ENCODE peak calls at places on chromosomes 16 and 17, in seven cellular contexts. P, S, H, O, F, T and U are unnamed samples.
A peak's percentile ranks its signal among the peaks of the same experiment; 100 is the strongest.

GRCh38 chr17:35372846-35373531 is 432 bp downstream of the SLFN11 start:
- DNase-seq in P (no peak), S (no peak), H (peak; percentile 17), O (no peak), F (no peak), T (no peak), U (no peak)

GRCh38 chr16:30354423-30355143 is 525 bp downstream of the CD2BP2 start:
- DNase-seq in P (no peak), S (peak; percentile 72), H (no peak), O (no peak), F (no peak), T (no peak), U (no peak)

GRCh38 chr17:40168262-40168832 is 8.9 kb upstream of the RAPGEFL1 start:
- DNase-seq in P (no peak), S (no peak), H (peak; percentile 75), O (peak; percentile 85), F (no peak), T (peak; percentile 62), U (peak; percentile 46)

GRCh38 chr17:58010067-58010799 is 3.2 kb upstream of the SRSF1 start:
- DNase-seq in P (no peak), S (no peak), H (no peak), O (no peak), F (no peak), T (no peak), U (no peak)

GRCh38 chr17:73043686-73044581 is 48.6 kb downstream of the SLC39A11 start:
- DNase-seq in P (no peak), S (no peak), H (peak; percentile 99), O (peak; percentile 94), F (no peak), T (peak; percentile 67), U (peak; percentile 72)

GRCh38 chr17:17647521-17648178 is 33.6 kb upstream of the RAI1 start:
- DNase-seq in P (no peak), S (no peak), H (no peak), O (no peak), F (no peak), T (no peak), U (no peak)

GRCh38 chr17:60151355-60151754 is 1.6 kb downstream of the CA4 start:
- DNase-seq in P (no peak), S (no peak), H (no peak), O (no peak), F (no peak), T (no peak), U (no peak)

GRCh38 chr17:32590974-32591373 is 104.2 kb downstream of the CDK5R1 start:
- DNase-seq in P (no peak), S (no peak), H (no peak), O (no peak), F (no peak), T (no peak), U (no peak)

GRCh38 chr16:85200471-85201278 is 88.4 kb upstream of the CIBAR2 start:
- DNase-seq in P (no peak), S (no peak), H (peak; percentile 42), O (no peak), F (no peak), T (no peak), U (no peak)

GRCh38 chr17:42937712-42938596 is 26.3 kb downstream of the AARSD1 start:
- DNase-seq in P (peak; percentile 30), S (no peak), H (peak; percentile 74), O (peak; percentile 78), F (no peak), T (peak; percentile 31), U (peak; percentile 63)

GRCh38 chr16:62018301-62019060 is 17.8 kb downstream of the CDH8 start:
- DNase-seq in P (no peak), S (no peak), H (no peak), O (no peak), F (no peak), T (no peak), U (no peak)

GRCh38 chr17:63967953-63968352 is 4.8 kb downstream of the SCN4A start:
- DNase-seq in P (no peak), S (no peak), H (no peak), O (no peak), F (no peak), T (no peak), U (no peak)

DNA sequence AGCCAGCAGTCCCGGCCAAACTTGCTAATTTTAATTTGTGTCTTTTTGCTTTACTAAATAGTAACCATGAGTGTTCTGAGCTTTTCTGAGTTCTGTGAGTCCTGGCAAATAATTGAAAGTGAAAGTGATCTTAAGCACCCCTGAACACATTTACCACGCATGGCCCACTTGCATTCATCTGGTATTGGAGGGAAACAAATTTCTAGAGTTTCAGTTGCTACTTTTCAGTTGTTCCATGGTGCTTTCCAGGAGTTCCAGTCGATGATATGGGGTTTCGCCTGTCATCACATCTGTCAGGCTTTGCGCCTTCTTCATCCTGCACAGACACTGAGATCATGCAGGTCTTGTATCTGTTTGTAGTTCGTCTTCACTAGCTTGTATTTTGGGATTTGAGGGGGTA is 44.1 kb downstream of the CRLF3 start:
- DNase-seq in P (no peak), S (no peak), H (no peak), O (no peak), F (no peak), T (no peak), U (no peak)
- TF ChIP-seq CTCF in P (no peak), S (no peak), H (no peak), O (no peak), F (no peak), T (no peak), U (no peak)

GRCh38 chr16:590165-590874 is 454 bp downstream of the RAB40C start:
- DNase-seq in P (no peak), S (no peak), H (peak; percentile 37), O (peak; percentile 58), F (no peak), T (no peak), U (no peak)
- TF ChIP-seq CTCF in P (no peak), S (peak; percentile 26), H (no peak), O (no peak), F (peak; percentile 23), T (no peak), U (no peak)

DNA sequence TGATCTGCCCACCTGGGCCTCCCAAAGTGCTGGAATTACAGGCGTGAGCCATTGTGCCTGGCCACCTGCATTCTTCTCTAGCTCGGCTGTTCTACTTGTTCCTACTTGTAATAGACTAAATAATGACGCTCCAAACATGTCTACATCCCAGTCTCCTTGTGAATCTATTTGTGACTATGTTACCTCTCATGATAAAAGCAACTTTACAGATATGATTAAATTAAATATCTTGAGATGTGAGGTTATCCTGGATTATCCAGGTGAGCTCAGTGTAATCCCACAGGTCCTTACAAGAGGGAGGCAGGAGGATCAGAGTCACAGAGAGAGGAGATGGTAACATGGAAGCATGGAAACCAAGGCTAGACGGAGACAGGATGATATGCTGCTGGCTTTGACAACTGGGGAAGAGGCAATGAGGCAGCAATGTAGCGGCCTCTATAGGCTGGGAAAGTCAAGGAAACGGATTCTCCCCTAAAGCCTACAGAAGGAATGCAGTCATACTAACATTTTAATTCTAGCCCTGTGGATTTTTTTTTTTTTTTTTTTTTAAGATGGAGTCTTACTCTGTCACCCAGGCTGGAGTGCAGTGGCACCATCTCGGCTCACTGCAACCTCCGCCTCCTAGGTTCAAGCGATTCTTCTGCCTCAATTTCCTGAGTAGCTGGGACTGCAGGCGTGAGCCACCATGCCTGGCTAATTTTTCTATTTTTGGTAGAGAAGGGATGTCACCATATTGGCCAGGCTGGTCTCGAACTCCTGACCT is 5.0 kb upstream of the LASP1 start:
- DNase-seq in P (no peak), S (no peak), H (peak; percentile 37), O (peak; percentile 68), F (no peak), T (no peak), U (no peak)
- TF ChIP-seq CTCF in P (peak; percentile 28), S (no peak), H (peak; percentile 43), O (peak; percentile 62), F (peak; percentile 29), T (peak; percentile 42), U (peak; percentile 47)

DNA sequence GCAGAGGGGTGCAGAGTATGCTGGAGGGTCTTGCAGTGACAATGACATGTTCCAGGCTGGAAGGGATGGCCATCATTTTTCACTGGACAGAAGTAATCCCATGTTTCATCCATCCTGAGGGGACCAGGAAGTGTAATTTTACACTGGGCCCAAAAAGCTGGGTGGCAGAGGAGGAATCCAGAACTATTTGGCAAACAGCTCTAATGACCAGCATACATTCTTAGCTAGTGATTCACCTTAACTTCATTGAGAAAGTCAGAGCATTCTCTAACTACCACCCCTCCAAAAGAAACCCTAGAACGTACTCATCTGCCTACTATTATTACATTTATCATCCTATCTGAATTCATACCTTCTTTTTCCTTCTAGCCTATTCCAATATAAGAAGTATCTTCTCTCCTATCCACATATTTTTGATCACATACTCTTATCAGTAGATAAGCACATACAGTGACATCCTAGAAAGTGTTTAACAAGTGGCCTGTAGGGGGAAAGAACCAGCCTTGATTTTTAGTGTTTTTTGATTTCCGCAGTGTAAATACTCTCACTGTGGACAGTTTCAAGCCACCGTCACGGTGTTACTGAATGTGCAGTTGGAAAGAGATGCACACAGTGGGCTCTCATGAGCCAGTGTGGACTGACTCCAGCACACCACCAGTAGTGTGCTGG is 118.1 kb downstream of the FTO start:
- DNase-seq in P (no peak), S (no peak), H (peak; percentile 68), O (peak; percentile 77), F (no peak), T (peak; percentile 88), U (peak; percentile 73)
- TF ChIP-seq CTCF in P (no peak), S (no peak), H (no peak), O (peak; percentile 15), F (peak; percentile 2), T (peak; percentile 24), U (peak; percentile 62)

DNA sequence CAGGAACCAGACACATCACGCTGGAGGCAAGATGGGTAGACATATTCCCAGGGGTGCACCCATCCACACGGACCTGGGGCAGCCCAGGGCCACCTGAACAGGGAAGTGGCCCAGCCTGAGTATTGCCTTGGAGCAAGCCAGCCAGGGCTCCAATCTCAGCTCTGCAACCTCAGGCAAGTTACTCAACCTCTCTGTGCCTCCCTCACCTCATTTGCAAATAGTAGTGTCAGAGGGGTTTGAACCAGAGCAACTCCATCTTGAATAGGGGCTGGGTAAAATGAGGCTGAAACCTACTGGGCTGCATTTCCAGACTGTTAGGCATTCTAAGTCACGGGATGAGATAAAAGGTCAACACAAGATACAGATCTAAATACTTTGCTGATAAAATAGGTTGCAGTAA is 35.1 kb upstream of the SNN start:
- DNase-seq in P (no peak), S (no peak), H (no peak), O (no peak), F (no peak), T (no peak), U (no peak)
- TF ChIP-seq CTCF in P (no peak), S (no peak), H (no peak), O (no peak), F (no peak), T (no peak), U (no peak)

GRCh38 chr17:16027708-16028584 is 28.3 kb downstream of the TTC19 start:
- DNase-seq in P (no peak), S (no peak), H (peak; percentile 87), O (peak; percentile 84), F (no peak), T (peak; percentile 97), U (peak; percentile 94)
- TF ChIP-seq CTCF in P (no peak), S (no peak), H (no peak), O (peak; percentile 3), F (peak; percentile 34), T (peak; percentile 15), U (peak; percentile 24)

GRCh38 chr17:8574687-8575086 is 55.8 kb downstream of the MYH10 start:
- DNase-seq in P (no peak), S (no peak), H (peak; percentile 28), O (peak; percentile 43), F (no peak), T (no peak), U (no peak)
- TF ChIP-seq CTCF in P (peak; percentile 22), S (peak; percentile 69), H (peak; percentile 30), O (peak; percentile 25), F (no peak), T (no peak), U (peak; percentile 34)